ENCODE peak calls at places on chromosomes 3 and 15, in nine cellular contexts. G is CD8-positive, alpha-beta memory T cell; Q is mammary epithelial cell; I is heart left ventricle; K is uterus; H is astrocyte; U is esophagus muscularis mucosa; A is colonic mucosa; M is naive thymus-derived CD4-positive, alpha-beta T cell. C is an unnamed sample.
A peak's percentile ranks its signal among the peaks of the same experiment; 100 is the strongest.

GRCh38 chr15:77720155-77720554 is 87.4 kb upstream of the LINGO1 start:
- DNase-seq in Q (no peak), K (no peak), I (no peak), U (no peak), G (no peak), H (no peak), M (no peak), A (no peak), C (no peak)

GRCh38 chr15:52348056-52348745 is 52.6 kb upstream of the MYO5C start:
- DNase-seq in H (no peak), K (no peak), G (no peak), U (no peak), A (no peak), M (no peak), I (no peak), Q (no peak), C (no peak)

GRCh38 chr15:75736256-75736655 is 23.6 kb upstream of the CSPG4 start:
- DNase-seq in A (no peak), Q (no peak), G (no peak), K (no peak), U (no peak), H (no peak), I (no peak), M (no peak), C (no peak)

GRCh38 chr3:26624209-26624775 is 1.7 kb downstream of the LRRC3B start:
- DNase-seq in H (no peak), I (no peak), Q (no peak), G (no peak), U (no peak), K (no peak), A (no peak), M (no peak), C (no peak)

GRCh38 chr3:107927361-107928083 is 163.3 kb downstream of the CD47 start:
- DNase-seq in K (peak; percentile 72), G (peak; percentile 61), M (peak; percentile 55), U (no peak), I (peak; percentile 59), H (peak; percentile 64), Q (peak; percentile 69), A (peak; percentile 69), C (peak; percentile 77)

GRCh38 chr3:193132923-193133463 is 108.0 kb upstream of the PLAAT1 start:
- DNase-seq in Q (no peak), G (no peak), K (no peak), M (no peak), H (peak; percentile 30), I (no peak), A (no peak), U (no peak), C (no peak)

GRCh38 chr3:194761384-194761783 is 75.7 kb downstream of the FAM43A start:
- DNase-seq in A (no peak), M (no peak), Q (peak; percentile 30), U (no peak), K (peak; percentile 53), I (no peak), H (no peak), G (no peak), C (no peak)

GRCh38 chr15:66400351-66400774 is 13.7 kb downstream of the MAP2K1 start:
- DNase-seq in Q (peak; percentile 39), U (no peak), A (no peak), I (no peak), M (no peak), K (no peak), G (no peak), H (peak; percentile 27), C (no peak)

GRCh38 chr15:50940506-50940905 is 32.0 kb downstream of the AP4E1 start:
- DNase-seq in H (peak; percentile 25), Q (peak; percentile 15), U (no peak), G (no peak), A (no peak), K (no peak), I (no peak), M (no peak), C (no peak)

GRCh38 chr3:115233021-115233420 is 85.9 kb upstream of the ZBTB20 start:
- DNase-seq in M (no peak), G (no peak), K (no peak), I (no peak), U (no peak), A (no peak), H (no peak), Q (no peak), C (no peak)

GRCh38 chr15:93072440-93073394 is 16.3 kb downstream of the RGMA start:
- DNase-seq in I (peak; percentile 85), M (no peak), U (no peak), K (peak; percentile 93), G (no peak), H (peak; percentile 37), Q (peak; percentile 49), A (peak; percentile 65), C (peak; percentile 72)

GRCh38 chr15:53473435-53473834 is 286.0 kb downstream of the WDR72 start:
- DNase-seq in K (no peak), A (no peak), Q (no peak), I (no peak), M (no peak), H (no peak), U (peak; percentile 74), G (no peak), C (no peak)

GRCh38 chr3:112042842-112043280 is 8.3 kb downstream of the TMPRSS7 start:
- DNase-seq in G (no peak), Q (peak; percentile 35), M (no peak), H (no peak), A (peak; percentile 22), I (no peak), K (no peak), U (peak; percentile 31), C (no peak)

GRCh38 chr3:138674131-138674530 is 65.6 kb downstream of the FAIM start:
- DNase-seq in H (no peak), U (no peak), A (no peak), G (no peak), Q (peak; percentile 63), M (no peak), K (no peak), I (no peak), C (no peak)

GRCh38 chr15:101129851-101130250 is 122.0 kb downstream of the CHSY1 start:
- DNase-seq in A (no peak), H (no peak), U (no peak), Q (no peak), G (no peak), I (no peak), M (no peak), K (no peak), C (no peak)

GRCh38 chr15:101128191-101128590 is 123.7 kb downstream of the CHSY1 start:
- DNase-seq in H (peak; percentile 98), G (no peak), M (no peak), K (peak; percentile 45), U (no peak), Q (peak; percentile 80), A (no peak), I (no peak), C (no peak)

GRCh38 chr15:101128696-101129095 is 123.2 kb downstream of the CHSY1 start:
- DNase-seq in Q (no peak), A (no peak), U (no peak), H (no peak), G (no peak), I (no peak), K (no peak), M (no peak), C (no peak)

GRCh38 chr15:101126618-101127502 is 125.0 kb downstream of the CHSY1 start:
- DNase-seq in U (no peak), H (peak; percentile 64), A (no peak), I (no peak), M (peak; percentile 8), Q (no peak), G (no peak), K (no peak), C (no peak)

GRCh38 chr15:101127503-101128076 is 124.3 kb downstream of the CHSY1 start:
- DNase-seq in K (peak; percentile 71), H (peak; percentile 98), A (peak; percentile 68), U (no peak), M (peak; percentile 17), I (peak; percentile 82), G (peak; percentile 18), Q (peak; percentile 37), C (peak; percentile 89)
- H3K4me3 ChIP-seq in K (no peak overlapping the region), H (peak overlapping the region; percentile 6), A (no peak overlapping the region), U (no peak overlapping the region), M (peak overlapping the region; percentile 5), I (no peak overlapping the region), G (peak overlapping the region; percentile 27), Q (no peak overlapping the region), C (no peak overlapping the region)

GRCh38 chr3:120349819-120350125 is 618 bp upstream of the LRRC58 start:
- DNase-seq in A (no peak), U (no peak), G (no peak), M (no peak), Q (no peak), H (no peak), K (no peak), I (no peak), C (no peak)

GRCh38 chr3:120350431-120350941 is 1.3 kb upstream of the LRRC58 start:
- DNase-seq in K (peak; percentile 20), U (no peak), G (no peak), Q (peak; percentile 35), A (peak; percentile 24), H (peak; percentile 67), M (no peak), I (no peak), C (peak; percentile 62)

GRCh38 chr3:120352017-120352416 is 2.9 kb upstream of the LRRC58 start:
- DNase-seq in M (no peak), Q (no peak), U (no peak), A (no peak), K (no peak), G (no peak), H (no peak), I (no peak), C (no peak)

GRCh38 chr3:120348981-120349818 is at the start of gene LRRC58:
- DNase-seq in K (peak; percentile 91), I (peak; percentile 88), H (peak; percentile 83), A (peak; percentile 89), M (peak; percentile 94), U (peak; percentile 95), G (peak; percentile 95), Q (peak; percentile 95), C (peak; percentile 90)

GRCh38 chr3:120348065-120348980 is 831 bp downstream of the LRRC58 start:
- DNase-seq in K (no peak), U (no peak), M (no peak), G (no peak), A (peak; percentile 59), Q (peak; percentile 12), H (no peak), I (no peak), C (no peak)
- H3K4me1 ChIP-seq in K (no peaks in the 10 kb centered on the region), U (peaks cover 16% of the 10 kb centered on the region), M (peaks cover 24% of the 10 kb centered on the region), G (peaks cover 45% of the 10 kb centered on the region), A (peaks cover 5% of the 10 kb centered on the region), Q (peaks cover 8% of the 10 kb centered on the region), H (peaks cover 7% of the 10 kb centered on the region), I (peaks cover 18% of the 10 kb centered on the region), C (peaks cover 22% of the 10 kb centered on the region)

DNA sequence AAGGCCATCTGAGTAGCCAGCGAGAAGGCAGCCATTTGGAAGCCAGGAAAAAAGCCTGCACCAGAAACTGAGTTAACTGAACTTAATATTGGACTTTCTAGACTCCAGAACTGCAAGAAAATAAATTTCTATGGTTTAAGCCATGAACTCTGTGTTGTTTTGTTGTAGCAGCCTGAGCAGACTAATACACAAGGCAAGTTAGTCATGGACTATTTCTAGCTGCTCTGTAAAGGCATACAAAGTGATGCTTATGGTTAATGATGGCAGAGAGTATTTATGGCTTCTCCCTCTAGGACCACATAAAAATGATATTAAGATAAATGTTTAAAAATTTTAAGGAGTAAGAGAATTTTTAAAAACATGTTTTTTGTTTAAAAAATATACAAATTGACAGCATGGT is 37.1 kb downstream of the PROS1 start:
- DNase-seq in H (no peak), G (no peak), K (no peak), U (no peak), A (no peak), Q (no peak), I (no peak), M (no peak), C (no peak)
- H3K9me3 ChIP-seq in H (no peaks in the 10 kb centered on the region), G (no peaks in the 10 kb centered on the region), K (no peaks in the 10 kb centered on the region), U (no peaks in the 10 kb centered on the region), A (no peaks in the 10 kb centered on the region), Q (no peaks in the 10 kb centered on the region), I (no peaks in the 10 kb centered on the region), M (no peaks in the 10 kb centered on the region), C (no peaks in the 10 kb centered on the region)

GRCh38 chr3:43782541-43782940 is 91.8 kb downstream of the ABHD5 start:
- DNase-seq in A (no peak), H (no peak), U (peak; percentile 86), K (no peak), G (no peak), M (no peak), I (no peak), Q (no peak), C (peak; percentile 21)
- H3K4me3 ChIP-seq in A (no peak overlapping the region), H (no peak overlapping the region), U (no peak overlapping the region), K (no peak overlapping the region), G (no peak overlapping the region), M (no peak overlapping the region), I (no peak overlapping the region), Q (no peak overlapping the region), C (no peak overlapping the region)

C was measured in right atrium auricular region.